ENCODE peak calls at places on chromosome 15, in nine cellular contexts. Y is thyroid gland, A is WTC11, B is GM23338, N is epithelial cell of esophagus, P is WERI-Rb-1, D is foreskin fibroblast, E is heart left ventricle, R is glutamatergic neuron. G is an unnamed sample.

GRCh38 chr15:88300018-88300549 is 43.5 kb upstream of the NTRK3 start:
- DNase-seq in Y (no peak), A (no peak), B (no peak), N (no peak), P (peak), D (no peak), E (no peak), R (no peak), G (no peak)

GRCh38 chr15:68187559-68187958 is 17.6 kb downstream of the CALML4 start:
- DNase-seq in Y (peak), A (no peak), B (no peak), N (peak), P (no peak), D (peak), E (peak), R (no peak), G (no peak)

GRCh38 chr15:95972136-95972553 is 358.4 kb upstream of the NR2F2 start:
- DNase-seq in Y (no peak), A (no peak), B (no peak), N (peak), P (no peak), D (peak), E (no peak), R (no peak), G (no peak)

GRCh38 chr15:28917791-28918140 is 32.0 kb downstream of the APBA2 start:
- DNase-seq in Y (no peak), A (no peak), B (no peak), N (no peak), P (no peak), D (no peak), E (no peak), R (no peak), G (no peak)

GRCh38 chr15:33096134-33096533 is 98.4 kb downstream of the FMN1 start:
- DNase-seq in Y (no peak), A (no peak), B (no peak), N (no peak), P (no peak), D (no peak), E (no peak), R (no peak), G (no peak)

GRCh38 chr15:101522091-101522490 is 32.6 kb upstream of the PCSK6 start:
- DNase-seq in Y (no peak), A (no peak), B (no peak), N (no peak), P (no peak), D (no peak), E (no peak), R (no peak), G (no peak)

GRCh38 chr15:72271221-72271620 is 1.1 kb downstream of the PARP6 start:
- DNase-seq in Y (no peak), A (no peak), B (no peak), N (no peak), P (no peak), D (no peak), E (no peak), R (no peak), G (no peak)

GRCh38 chr15:67149068-67149841 is 83.9 kb downstream of the SMAD3 start:
- DNase-seq in Y (peak), A (no peak), B (peak), N (no peak), P (no peak), D (no peak), E (no peak), R (no peak), G (peak)

GRCh38 chr15:99721104-99721778 is 12.0 kb downstream of the LYSMD4 start:
- DNase-seq in Y (peak), A (no peak), B (no peak), N (no peak), P (no peak), D (no peak), E (no peak), R (no peak), G (no peak)

GRCh38 chr15:70094690-70095311 is 2.9 kb downstream of the TLE3 start:
- DNase-seq in Y (peak), A (no peak), B (no peak), N (no peak), P (no peak), D (no peak), E (no peak), R (no peak), G (no peak)

GRCh38 chr15:71677352-71677751 is 133.0 kb upstream of the NR2E3 start:
- DNase-seq in Y (no peak), A (no peak), B (no peak), N (no peak), P (no peak), D (no peak), E (no peak), R (no peak), G (peak)

GRCh38 chr15:57436166-57436565 is 59.9 kb downstream of the CGNL1 start:
- DNase-seq in Y (no peak), A (no peak), B (no peak), N (no peak), P (peak), D (no peak), E (no peak), R (no peak), G (no peak)

GRCh38 chr15:82043726-82044372 is 2.0 kb downstream of the MEX3B start:
- DNase-seq in Y (no peak), A (peak), B (peak), N (no peak), P (no peak), D (peak), E (no peak), R (peak), G (no peak)

GRCh38 chr15:76140069-76140454 is 80.3 kb downstream of the TMEM266 start:
- DNase-seq in Y (peak), A (peak), B (peak), N (no peak), P (no peak), D (no peak), E (no peak), R (no peak), G (no peak)

GRCh38 chr15:81296673-81297072 is 27.3 kb downstream of the STARD5 start:
- DNase-seq in Y (peak), A (no peak), B (no peak), N (no peak), P (no peak), D (no peak), E (peak), R (no peak), G (no peak)

GRCh38 chr15:69823223-69823907 is 274.4 kb downstream of the TLE3 start:
- DNase-seq in Y (no peak), A (no peak), B (no peak), N (no peak), P (no peak), D (no peak), E (no peak), R (no peak), G (peak)

GRCh38 chr15:68091743-68092142 is 37.6 kb downstream of the PIAS1 start:
- DNase-seq in Y (no peak), A (no peak), B (no peak), N (no peak), P (no peak), D (no peak), E (no peak), R (no peak), G (peak)

GRCh38 chr15:49741721-49742120 is 120.9 kb downstream of the DTWD1 start:
- DNase-seq in Y (no peak), A (no peak), B (peak), N (peak), P (no peak), D (no peak), E (no peak), R (no peak), G (no peak)

GRCh38 chr15:66692808-66693596 is 9.0 kb upstream of the SMAD6 start:
- DNase-seq in Y (no peak), A (no peak), B (no peak), N (peak), P (no peak), D (no peak), E (no peak), R (no peak), G (no peak)

GRCh38 chr15:48722764-48723661 is 77.5 kb upstream of the FBN1 start:
- DNase-seq in Y (no peak), A (no peak), B (no peak), N (peak), P (no peak), D (peak), E (no peak), R (no peak), G (peak)

DNA sequence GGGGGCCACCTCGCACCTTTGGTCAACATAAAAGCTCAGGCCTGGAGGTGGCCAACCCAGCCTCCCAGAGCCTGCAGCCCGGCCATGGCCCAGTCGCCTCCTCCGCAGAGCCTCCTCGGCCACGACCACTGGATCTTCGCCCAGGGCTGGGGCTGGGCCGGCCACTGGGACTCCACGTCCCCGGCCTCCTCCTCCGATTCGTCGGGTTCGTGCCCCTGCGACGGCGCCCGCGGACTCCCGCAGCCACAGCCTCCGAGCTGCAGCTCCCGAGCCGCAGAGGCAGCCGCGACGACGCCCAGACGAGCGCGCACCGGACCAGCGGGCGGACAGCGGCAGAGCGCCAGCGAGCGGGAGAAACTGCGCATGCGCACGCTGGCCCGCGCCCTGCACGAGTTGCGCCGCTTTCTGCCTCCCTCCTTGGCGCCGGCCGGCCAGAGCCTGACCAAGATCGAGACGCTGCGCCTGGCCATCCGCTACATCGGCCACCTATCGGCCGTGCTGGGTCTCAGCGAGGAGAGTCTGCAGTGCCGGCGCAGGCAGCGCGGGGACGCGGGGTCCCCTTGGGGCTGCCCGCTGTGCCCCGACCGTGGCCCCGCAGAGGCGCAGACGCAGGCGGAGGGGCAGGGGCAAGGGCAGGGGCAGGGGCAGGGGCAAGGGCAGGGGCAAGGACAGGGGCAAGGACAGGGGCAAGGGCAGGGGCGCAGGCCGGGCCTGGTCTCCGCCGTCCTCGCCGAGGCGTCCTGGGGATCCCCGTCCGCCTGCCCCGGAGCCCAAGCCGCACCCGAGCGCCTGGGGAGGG is at the start of gene MESP2:
- DNase-seq in Y (peak), A (peak), B (peak), N (peak), P (no peak), D (peak), E (peak), R (peak), G (peak)
- TF ChIP-seq CTCF in Y (peak), A (no peak), B (peak), N (no peak), P (no peak), D (peak), E (peak), R (peak), G (peak)

GRCh38 chr15:83837946-83838571 is 184.1 kb downstream of the ADAMTSL3 start:
- DNase-seq in Y (peak), A (peak), B (peak), N (peak), P (peak), D (no peak), E (peak), R (peak), G (peak)
- TF ChIP-seq CTCF in Y (peak), A (no peak), B (peak), N (peak), P (peak), D (peak), E (peak), R (peak), G (peak)

GRCh38 chr15:60798821-60799220 is 319.9 kb upstream of the ICE2 start:
- DNase-seq in Y (no peak), A (no peak), B (no peak), N (peak), P (no peak), D (peak), E (no peak), R (no peak), G (no peak)
- TF ChIP-seq CTCF in Y (no peak), A (no peak), B (no peak), N (no peak), P (no peak), D (no peak), E (no peak), R (no peak), G (no peak)

DNA sequence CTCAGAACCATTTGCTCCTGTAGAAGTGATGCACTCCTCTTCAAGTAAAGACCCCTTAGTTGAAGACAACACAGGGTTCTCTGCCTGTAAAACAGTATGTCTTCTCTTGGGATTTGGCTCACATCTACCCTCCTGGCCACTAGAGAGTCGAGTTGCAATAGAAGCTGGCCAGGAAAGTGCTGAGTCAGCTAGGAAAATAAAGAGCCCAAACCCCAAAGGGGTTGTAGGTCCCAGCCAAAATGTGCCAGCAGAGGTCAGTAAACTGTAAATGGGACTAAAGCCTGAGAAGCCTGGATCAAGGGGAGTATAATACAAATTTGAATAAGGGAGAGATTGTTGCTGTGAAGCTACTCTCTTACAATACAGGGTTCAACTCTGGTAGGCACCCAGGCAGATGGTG is 37.2 kb upstream of the THBS1 start:
- DNase-seq in Y (no peak), A (peak), B (peak), N (no peak), P (no peak), D (no peak), E (no peak), R (no peak), G (no peak)
- TF ChIP-seq CTCF in Y (no peak), A (no peak), B (peak), N (no peak), P (no peak), D (no peak), E (no peak), R (no peak), G (peak)

GRCh38 chr15:78004919-78005634 is 72.4 kb downstream of the TBC1D2B start:
- DNase-seq in Y (peak), A (no peak), B (no peak), N (peak), P (no peak), D (peak), E (peak), R (no peak), G (peak)
- TF ChIP-seq CTCF in Y (peak), A (no peak), B (no peak), N (no peak), P (no peak), D (peak), E (no peak), R (no peak), G (no peak)

DNA sequence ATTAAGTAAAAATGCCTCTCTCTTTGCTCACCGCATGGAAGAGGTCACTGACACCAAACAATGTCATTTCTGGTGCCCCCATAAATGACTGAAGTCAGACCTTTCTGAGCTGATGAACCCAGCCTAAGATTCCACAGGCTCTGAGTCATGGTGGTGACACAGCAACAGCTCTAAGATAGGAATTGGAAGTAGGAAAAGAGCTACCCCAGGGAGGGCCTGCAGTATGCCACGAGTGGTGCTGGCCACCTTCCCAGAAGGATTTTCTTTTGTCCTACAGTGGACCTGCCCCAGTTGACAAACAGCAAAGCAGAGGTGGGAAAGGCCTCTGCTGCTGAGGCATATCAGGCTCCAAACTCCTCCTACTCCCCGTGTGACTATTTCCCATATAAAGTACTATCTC is 208.1 kb downstream of the MINAR1 start:
- DNase-seq in Y (no peak), A (no peak), B (no peak), N (peak), P (no peak), D (peak), E (peak), R (no peak), G (peak)
- TF ChIP-seq CTCF in Y (no peak), A (no peak), B (no peak), N (no peak), P (no peak), D (no peak), E (no peak), R (no peak), G (no peak)

GRCh38 chr15:73936181-73936580 is 9.9 kb downstream of the LOXL1 start:
- DNase-seq in Y (no peak), A (no peak), B (peak), N (peak), P (peak), D (no peak), E (no peak), R (no peak), G (no peak)
- TF ChIP-seq CTCF in Y (no peak), A (no peak), B (no peak), N (peak), P (peak), D (peak), E (no peak), R (no peak), G (no peak)

DNA sequence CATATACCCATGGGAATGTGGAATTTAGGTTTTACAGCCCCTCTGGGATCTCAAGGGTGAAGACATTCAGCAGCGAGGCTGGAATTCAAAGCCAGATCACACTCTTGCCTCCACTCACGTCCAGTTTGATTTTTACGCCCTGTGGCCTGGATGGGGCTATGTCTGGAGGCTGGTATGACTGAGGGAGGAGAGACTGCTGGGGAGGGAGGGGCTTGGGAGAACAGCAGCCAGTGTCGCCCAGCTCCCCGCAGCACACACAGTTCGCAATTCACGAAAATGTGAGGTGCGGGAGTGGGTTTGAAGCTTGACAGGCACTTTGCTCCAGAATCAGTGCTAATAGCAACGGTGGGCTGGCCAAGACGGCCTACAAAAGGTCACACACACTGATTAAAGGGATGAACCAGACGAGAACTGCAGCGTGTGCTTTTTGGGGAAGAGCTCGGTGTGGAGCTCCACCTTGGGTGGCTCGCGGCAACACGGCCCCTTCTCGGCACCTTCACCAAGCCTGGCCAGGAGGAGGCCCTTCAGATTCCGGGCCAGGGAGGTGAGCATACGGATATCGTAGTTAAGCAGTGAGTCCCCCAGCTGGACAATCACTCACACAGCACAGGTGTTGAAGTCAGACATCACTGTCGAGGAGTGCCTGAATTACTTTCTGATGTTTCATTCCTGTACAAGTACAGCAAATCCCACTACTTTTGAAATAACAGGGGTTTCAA is 16.4 kb downstream of the EHD4 start:
- DNase-seq in Y (no peak), A (peak), B (peak), N (no peak), P (peak), D (no peak), E (no peak), R (no peak), G (no peak)
- TF ChIP-seq CTCF in Y (no peak), A (no peak), B (no peak), N (no peak), P (peak), D (no peak), E (no peak), R (no peak), G (no peak)

G was measured in PC-3.